ENCODE peak calls at places on chromosomes 13 and 19, in four cellular contexts. H is B cell, V is cardiac muscle cell, N is MCF 10A. F is an unnamed sample.

GRCh38 chr13:33757713-33758112 is 60.2 kb upstream of the RFC3 start:
- DNase-seq in H (no peak), V (no peak), N (no peak), F (no peak)

GRCh38 chr13:100789968-100790367 is 115.4 kb upstream of the TMTC4 start:
- DNase-seq in H (no peak), V (no peak), N (no peak), F (no peak)

GRCh38 chr19:19224852-19225494 is 13.2 kb downstream of the NCAN start:
- DNase-seq in H (peak; percentile 85), V (peak; percentile 70), N (peak; percentile 64), F (peak; percentile 93)

GRCh38 chr19:57363734-57364181 is 407 bp downstream of the TRAPPC2B start:
- DNase-seq in H (no peak), V (peak; percentile 20), N (no peak), F (peak; percentile 5)

GRCh38 chr13:19606152-19606551 is 27.3 kb upstream of the MPHOSPH8 start:
- DNase-seq in H (no peak), V (no peak), N (peak; percentile 30), F (no peak)

GRCh38 chr13:46665243-46665629 is 112.3 kb downstream of the LRCH1 start:
- DNase-seq in H (no peak), V (no peak), N (no peak), F (no peak)

GRCh38 chr13:78409172-78409571 is 194.2 kb downstream of the POU4F1 start:
- DNase-seq in H (no peak), V (no peak), N (no peak), F (no peak)

GRCh38 chr13:98184796-98185195 is 7.7 kb upstream of the RNF113B start:
- DNase-seq in H (no peak), V (peak; percentile 27), N (no peak), F (no peak)

GRCh38 chr19:42519108-42519507 is 9.2 kb downstream of the CEACAM1 start:
- DNase-seq in H (no peak), V (no peak), N (no peak), F (no peak)

GRCh38 chr19:29672933-29673336 is 7.7 kb downstream of the PLEKHF1 start:
- DNase-seq in H (peak; percentile 85), V (no peak), N (no peak), F (peak; percentile 77)

GRCh38 chr13:48749699-48750473 is 96.2 kb downstream of the CYSLTR2 start:
- DNase-seq in H (peak; percentile 26), V (peak; percentile 95), N (peak; percentile 99), F (peak; percentile 63)

GRCh38 chr13:20492641-20493040 is 33.0 kb downstream of the CRYL1 start:
- DNase-seq in H (peak; percentile 66), V (peak; percentile 22), N (peak; percentile 66), F (peak; percentile 55)

GRCh38 chr13:94674609-94675348 is 37.6 kb downstream of the SOX21 start:
- DNase-seq in H (peak; percentile 30), V (peak; percentile 58), N (peak; percentile 69), F (peak; percentile 60)

GRCh38 chr13:66208589-66208988 is 1021.5 kb downstream of the PCDH9 start:
- DNase-seq in H (no peak), V (no peak), N (no peak), F (no peak)

GRCh38 chr13:109725995-109726637 is 60.3 kb downstream of the IRS2 start:
- DNase-seq in H (no peak), V (no peak), N (no peak), F (no peak)

GRCh38 chr13:79483302-79483701 is 2.3 kb downstream of the NDFIP2 start:
- DNase-seq in H (no peak), V (peak; percentile 42), N (no peak), F (no peak)

GRCh38 chr19:15779756-15780476 is 7.5 kb upstream of the OR10H5 start:
- DNase-seq in H (no peak), V (peak; percentile 60), N (no peak), F (no peak)

GRCh38 chr19:12985049-12985776 is 10.1 kb upstream of the NFIX start:
- DNase-seq in H (peak; percentile 54), V (no peak), N (no peak), F (no peak)

GRCh38 chr13:30744056-30744684 is 8.8 kb downstream of the ALOX5AP start:
- DNase-seq in H (peak; percentile 74), V (no peak), N (peak; percentile 42), F (peak; percentile 88)

GRCh38 chr19:7699422-7700127 is 2.4 kb downstream of the FCER2 start:
- DNase-seq in H (peak; percentile 59), V (no peak), N (peak; percentile 21), F (peak; percentile 66)

GRCh38 chr19:55156202-55157063 is 1.1 kb downstream of the TNNI3 start:
- DNase-seq in H (no peak), V (peak; percentile 43), N (no peak), F (peak; percentile 70)

GRCh38 chr13:89027694-89028306 is 1356.6 kb downstream of the SLITRK5 start:
- DNase-seq in H (no peak), V (no peak), N (no peak), F (no peak)

GRCh38 chr13:114104626-114105350 is 27.6 kb downstream of the RASA3 start:
- DNase-seq in H (no peak), V (no peak), N (no peak), F (no peak)

GRCh38 chr13:29573190-29573589 is 22.3 kb downstream of the SLC7A1 start:
- DNase-seq in H (peak; percentile 24), V (peak; percentile 39), N (no peak), F (peak; percentile 32)

GRCh38 chr13:99228737-99229691 is 28.4 kb downstream of the UBAC2 start:
- DNase-seq in H (peak; percentile 72), V (no peak), N (peak; percentile 9), F (peak; percentile 72)

GRCh38 chr13:104389722-104390121 is 1323.5 kb upstream of the SLC10A2 start:
- DNase-seq in H (no peak), V (peak; percentile 67), N (no peak), F (no peak)

GRCh38 chr13:102191951-102192461 is 209.8 kb downstream of the FGF14 start:
- DNase-seq in H (no peak), V (peak; percentile 10), N (peak; percentile 3), F (no peak)

GRCh38 chr19:29678484-29679106 is 13.3 kb downstream of the PLEKHF1 start:
- DNase-seq in H (no peak), V (no peak), N (no peak), F (no peak)

GRCh38 chr13:101959016-101959415 is 442.8 kb downstream of the FGF14 start:
- DNase-seq in H (no peak), V (no peak), N (no peak), F (no peak)

GRCh38 chr19:6528544-6529121 is 2.2 kb upstream of the TNFSF9 start:
- DNase-seq in H (peak; percentile 64), V (peak; percentile 59), N (no peak), F (peak; percentile 57)

GRCh38 chr19:15432018-15432494 is 13.3 kb upstream of the AKAP8L start:
- DNase-seq in H (peak; percentile 35), V (peak; percentile 8), N (no peak), F (peak; percentile 67)

GRCh38 chr13:26523007-26523406 is 34.5 kb upstream of the WASF3 start:
- DNase-seq in H (no peak), V (no peak), N (no peak), F (no peak)

GRCh38 chr19:29060833-29061364 is 152.1 kb downstream of the UQCRFS1 start:
- DNase-seq in H (no peak), V (no peak), N (no peak), F (no peak)

GRCh38 chr13:19927117-19927734 is 31.3 kb upstream of the ZMYM2 start:
- DNase-seq in H (peak; percentile 23), V (peak; percentile 15), N (peak; percentile 61), F (peak; percentile 18)

GRCh38 chr19:43784981-43785808 is 4.4 kb upstream of the KCNN4 start:
- DNase-seq in H (peak; percentile 79), V (peak; percentile 72), N (peak; percentile 89), F (peak; percentile 77)

GRCh38 chr13:64529874-64530485 is 2700.2 kb downstream of the PCDH9 start:
- DNase-seq in H (peak; percentile 6), V (peak; percentile 33), N (peak; percentile 22), F (peak; percentile 5)

GRCh38 chr19:11265785-11266236 is 3.5 kb upstream of the DOCK6 start:
- DNase-seq in H (no peak), V (no peak), N (peak; percentile 84), F (no peak)

GRCh38 chr13:75458696-75459422 is 23.1 kb downstream of the TBC1D4 start:
- DNase-seq in H (no peak), V (no peak), N (no peak), F (peak; percentile 60)

GRCh38 chr13:74217816-74218215 is 83.6 kb upstream of the KLF12 start:
- DNase-seq in H (no peak), V (no peak), N (no peak), F (no peak)

GRCh38 chr19:23507441-23507840 is 112.2 kb upstream of the ZNF91 start:
- DNase-seq in H (no peak), V (no peak), N (no peak), F (no peak)
- TF ChIP-seq CTCF in H (no peak), V (no peak), N (no peak), F (no peak)

DNA sequence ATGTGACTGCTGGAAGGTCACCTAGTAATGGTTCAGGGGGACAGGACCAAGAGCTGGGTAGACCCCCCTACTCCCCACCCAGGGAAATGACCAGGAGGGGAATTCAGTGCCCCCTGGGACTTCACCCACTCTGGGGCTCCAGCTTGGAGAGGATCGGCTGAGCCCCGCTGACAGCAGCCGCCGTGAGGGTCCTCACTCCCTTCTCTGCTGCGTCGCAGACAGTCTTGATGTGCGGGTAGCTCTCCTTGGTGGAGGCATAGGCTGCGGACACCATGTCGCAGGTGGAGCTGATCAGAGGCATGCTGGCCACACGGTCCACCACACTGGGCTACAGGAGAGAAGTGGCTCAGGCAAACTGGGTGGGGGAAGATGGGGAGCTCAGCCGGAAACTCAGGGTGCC is 7.8 kb downstream of the PLIN3 start:
- DNase-seq in H (no peak), V (no peak), N (no peak), F (no peak)
- TF ChIP-seq CTCF in H (no peak), V (no peak), N (no peak), F (no peak)

GRCh38 chr13:54185785-54186184 is 1157.2 kb downstream of the OLFM4 start:
- DNase-seq in H (no peak), V (no peak), N (peak; percentile 24), F (no peak)
- TF ChIP-seq CTCF in H (no peak), V (no peak), N (peak; percentile 37), F (no peak)

GRCh38 chr13:87280139-87280538 is 391.0 kb upstream of the SLITRK5 start:
- DNase-seq in H (no peak), V (no peak), N (no peak), F (no peak)
- TF ChIP-seq CTCF in H (no peak), V (no peak), N (no peak), F (no peak)

DNA sequence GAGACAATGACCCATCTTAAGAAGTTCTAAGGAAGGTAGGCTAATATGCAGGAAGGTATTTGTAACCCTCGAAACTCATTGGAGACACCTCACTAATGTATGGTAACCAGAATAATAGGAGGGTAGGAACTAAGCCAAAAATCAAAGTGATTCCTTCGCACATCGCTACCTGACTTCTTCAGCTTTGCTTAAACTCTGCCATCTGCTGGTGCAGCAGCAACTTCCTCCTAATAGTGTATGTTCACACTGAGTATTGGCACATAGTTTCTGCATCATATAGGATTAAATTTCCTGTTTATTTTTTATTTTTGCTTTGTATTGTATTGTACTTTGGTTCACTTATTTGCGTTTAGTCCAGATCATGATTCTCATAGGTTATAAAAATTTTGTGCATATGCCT is 676.2 kb downstream of the GPC5 start:
- DNase-seq in H (no peak), V (peak; percentile 22), N (peak; percentile 29), F (no peak)
- TF ChIP-seq CTCF in H (no peak), V (peak; percentile 45), N (peak; percentile 30), F (no peak)

F was measured in GM20000.